ENCODE peak calls at places on chromosomes 6 and 20, in four cellular contexts. One of them, this sample, is unnamed.

GRCh38 chr20:41304413-41305079 is 13.0 kb downstream of the ZHX3 start:
- DNase-seq in EH: no peak
- DNase-seq in smooth muscle cell of the brain vasculature: no peak
- DNase-seq in NCI-H146: no peak
- DNase-seq in this sample: no peak

GRCh38 chr6:118709859-118710350 is 58.5 kb upstream of the CEP85L start:
- DNase-seq in EH: peak
- DNase-seq in NCI-H146: no peak
- DNase-seq in smooth muscle cell of the brain vasculature: no peak
- DNase-seq in this sample: peak

GRCh38 chr6:151765444-151765886 is 42.0 kb upstream of the ESR1 start:
- DNase-seq in EH: peak
- DNase-seq in smooth muscle cell of the brain vasculature: peak
- DNase-seq in NCI-H146: peak
- DNase-seq in this sample: peak

GRCh38 chr6:3355358-3356055 is 96.8 kb downstream of the PSMG4 start:
- DNase-seq in EH: peak
- DNase-seq in NCI-H146: peak
- DNase-seq in smooth muscle cell of the brain vasculature: peak
- DNase-seq in this sample: no peak

GRCh38 chr20:22288957-22289356 is 295.4 kb downstream of the FOXA2 start:
- DNase-seq in smooth muscle cell of the brain vasculature: no peak
- DNase-seq in EH: no peak
- DNase-seq in NCI-H146: no peak
- DNase-seq in this sample: no peak

GRCh38 chr6:14642842-14643241 is 525.3 kb downstream of the CD83 start:
- DNase-seq in EH: peak
- DNase-seq in NCI-H146: no peak
- DNase-seq in smooth muscle cell of the brain vasculature: no peak
- DNase-seq in this sample: no peak

GRCh38 chr6:52284131-52284459 is 447 bp downstream of the MCM3 start:
- DNase-seq in EH: no peak
- DNase-seq in NCI-H146: peak
- DNase-seq in smooth muscle cell of the brain vasculature: no peak
- DNase-seq in this sample: peak

GRCh38 chr20:49397525-49397924 is 84.9 kb downstream of the KCNB1 start:
- DNase-seq in NCI-H146: no peak
- DNase-seq in smooth muscle cell of the brain vasculature: no peak
- DNase-seq in EH: peak
- DNase-seq in this sample: peak

GRCh38 chr6:150380256-150380655 is 11.4 kb downstream of the IYD start:
- DNase-seq in smooth muscle cell of the brain vasculature: peak
- DNase-seq in EH: no peak
- DNase-seq in NCI-H146: no peak
- DNase-seq in this sample: no peak

GRCh38 chr20:60078351-60079250 is 120.4 kb downstream of the CDH26 start:
- DNase-seq in NCI-H146: no peak
- DNase-seq in smooth muscle cell of the brain vasculature: no peak
- DNase-seq in EH: no peak
- DNase-seq in this sample: no peak

GRCh38 chr6:20433929-20434328 is 32.2 kb downstream of the E2F3 start:
- DNase-seq in EH: no peak
- DNase-seq in smooth muscle cell of the brain vasculature: no peak
- DNase-seq in NCI-H146: no peak
- DNase-seq in this sample: peak

GRCh38 chr6:43768983-43769525 is 957 bp upstream of the VEGFA start:
- DNase-seq in EH: peak
- DNase-seq in smooth muscle cell of the brain vasculature: no peak
- DNase-seq in NCI-H146: no peak
- DNase-seq in this sample: no peak

GRCh38 chr6:4441981-4442434 is 306.6 kb upstream of the ECI2 start:
- DNase-seq in EH: peak
- DNase-seq in NCI-H146: no peak
- DNase-seq in smooth muscle cell of the brain vasculature: no peak
- DNase-seq in this sample: no peak

GRCh38 chr6:136326038-136326561 is 36.5 kb upstream of the BCLAF1 start:
- DNase-seq in smooth muscle cell of the brain vasculature: no peak
- DNase-seq in NCI-H146: peak
- DNase-seq in EH: no peak
- DNase-seq in this sample: peak

GRCh38 chr6:160357088-160357487 is 8.9 kb downstream of the SLC22A3 start:
- DNase-seq in smooth muscle cell of the brain vasculature: no peak
- DNase-seq in EH: no peak
- DNase-seq in NCI-H146: no peak
- DNase-seq in this sample: no peak

GRCh38 chr6:162572240-162572639 is 155.3 kb downstream of the PRKN start:
- DNase-seq in NCI-H146: no peak
- DNase-seq in smooth muscle cell of the brain vasculature: no peak
- DNase-seq in EH: no peak
- DNase-seq in this sample: no peak

GRCh38 chr6:44071670-44072451 is 55.4 kb downstream of the MRPL14 start:
- DNase-seq in smooth muscle cell of the brain vasculature: no peak
- DNase-seq in EH: peak
- DNase-seq in NCI-H146: no peak
- DNase-seq in this sample: no peak

GRCh38 chr20:62159835-62160234 is 16.3 kb downstream of the SS18L1 start:
- DNase-seq in NCI-H146: no peak
- DNase-seq in EH: peak
- DNase-seq in smooth muscle cell of the brain vasculature: no peak
- DNase-seq in this sample: no peak